ENCODE peak calls at places on chromosomes 12 and 14, in five cellular contexts. One of them, this sample, is unnamed.
A peak's percentile ranks its signal among the peaks of the same experiment; 100 is the strongest.

GRCh38 chr14:96824283-96824682 is 27.1 kb downstream of the VRK1 start:
- DNase-seq in progenitor cell of endocrine pancreas: no peak
- DNase-seq in A549: no peak
- DNase-seq in mesothelial cell of epicardium: no peak
- DNase-seq in hypothalamus: no peak
- DNase-seq in this sample: no peak

GRCh38 chr14:93706360-93706955 is 81.8 kb downstream of the PRIMA1 start:
- DNase-seq in hypothalamus: no peak
- DNase-seq in A549: no peak
- DNase-seq in mesothelial cell of epicardium: no peak
- DNase-seq in progenitor cell of endocrine pancreas: no peak
- DNase-seq in this sample: no peak

GRCh38 chr12:76445469-76445868 is 97.3 kb upstream of the BBS10 start:
- DNase-seq in A549: no peak
- DNase-seq in hypothalamus: no peak
- DNase-seq in mesothelial cell of epicardium: no peak
- DNase-seq in progenitor cell of endocrine pancreas: no peak
- DNase-seq in this sample: no peak

GRCh38 chr14:51304428-51304827 is 64.4 kb downstream of the TMX1 start:
- DNase-seq in progenitor cell of endocrine pancreas: no peak
- DNase-seq in hypothalamus: no peak
- DNase-seq in mesothelial cell of epicardium: no peak
- DNase-seq in A549: no peak
- DNase-seq in this sample: no peak

GRCh38 chr14:71749613-71750238 is 182.5 kb upstream of the RGS6 start:
- DNase-seq in mesothelial cell of epicardium: no peak
- DNase-seq in hypothalamus: no peak
- DNase-seq in progenitor cell of endocrine pancreas: no peak
- DNase-seq in A549: no peak
- DNase-seq in this sample: peak; percentile 27

GRCh38 chr12:111741235-111741812 is 25.4 kb upstream of the ALDH2 start:
- DNase-seq in hypothalamus: no peak
- DNase-seq in A549: no peak
- DNase-seq in mesothelial cell of epicardium: no peak
- DNase-seq in progenitor cell of endocrine pancreas: no peak
- DNase-seq in this sample: no peak

GRCh38 chr14:33934043-33934750 is 16.7 kb downstream of the EGLN3 start:
- DNase-seq in A549: no peak
- DNase-seq in mesothelial cell of epicardium: no peak
- DNase-seq in hypothalamus: no peak
- DNase-seq in progenitor cell of endocrine pancreas: no peak
- DNase-seq in this sample: no peak

GRCh38 chr12:41576925-41577324 is 388.8 kb downstream of the PDZRN4 start:
- DNase-seq in hypothalamus: no peak
- DNase-seq in progenitor cell of endocrine pancreas: no peak
- DNase-seq in A549: no peak
- DNase-seq in mesothelial cell of epicardium: no peak
- DNase-seq in this sample: peak; percentile 58

GRCh38 chr12:50019524-50019923 is 5.8 kb downstream of the RACGAP1 start:
- DNase-seq in hypothalamus: no peak
- DNase-seq in mesothelial cell of epicardium: no peak
- DNase-seq in A549: no peak
- DNase-seq in progenitor cell of endocrine pancreas: no peak
- DNase-seq in this sample: no peak

GRCh38 chr14:100723135-100723883 is 3.4 kb upstream of the DLK1 start:
- DNase-seq in mesothelial cell of epicardium: no peak
- DNase-seq in progenitor cell of endocrine pancreas: no peak
- DNase-seq in hypothalamus: no peak
- DNase-seq in A549: no peak
- DNase-seq in this sample: no peak

GRCh38 chr14:76868453-76869170 is 42.4 kb downstream of the LRRC74A start:
- DNase-seq in mesothelial cell of epicardium: no peak
- DNase-seq in A549: no peak
- DNase-seq in progenitor cell of endocrine pancreas: no peak
- DNase-seq in hypothalamus: peak; percentile 31
- DNase-seq in this sample: no peak

GRCh38 chr12:117567644-117568043 is 206.2 kb upstream of the NOS1 start:
- DNase-seq in mesothelial cell of epicardium: no peak
- DNase-seq in A549: no peak
- DNase-seq in hypothalamus: no peak
- DNase-seq in progenitor cell of endocrine pancreas: no peak
- DNase-seq in this sample: no peak

GRCh38 chr12:132276720-132277373 is 52.5 kb downstream of the GALNT9 start:
- DNase-seq in hypothalamus: no peak
- DNase-seq in progenitor cell of endocrine pancreas: no peak
- DNase-seq in mesothelial cell of epicardium: no peak
- DNase-seq in A549: no peak
- DNase-seq in this sample: no peak

GRCh38 chr14:94643316-94644101 is 31.3 kb downstream of the SERPINA3 start:
- DNase-seq in progenitor cell of endocrine pancreas: no peak
- DNase-seq in hypothalamus: no peak
- DNase-seq in A549: no peak
- DNase-seq in mesothelial cell of epicardium: no peak
- DNase-seq in this sample: no peak

GRCh38 chr14:90388437-90388836 is 8.4 kb upstream of the CALM1 start:
- DNase-seq in A549: peak; percentile 52
- DNase-seq in mesothelial cell of epicardium: no peak
- DNase-seq in progenitor cell of endocrine pancreas: no peak
- DNase-seq in hypothalamus: no peak
- DNase-seq in this sample: no peak

GRCh38 chr12:105337391-105337790 is 6.9 kb downstream of the C12orf75 start:
- DNase-seq in hypothalamus: no peak
- DNase-seq in mesothelial cell of epicardium: no peak
- DNase-seq in A549: no peak
- DNase-seq in progenitor cell of endocrine pancreas: no peak
- DNase-seq in this sample: no peak

GRCh38 chr12:120599672-120600537 is 18.7 kb upstream of the POP5 start:
- DNase-seq in progenitor cell of endocrine pancreas: no peak
- DNase-seq in hypothalamus: no peak
- DNase-seq in A549: no peak
- DNase-seq in mesothelial cell of epicardium: no peak
- DNase-seq in this sample: peak; percentile 66